ENCODE peak calls at places on chromosomes 16 and 17, in eight cellular contexts. M is retina; U is NCI-H748 treated with DMSO at 0.1 percent for 48 hours; S is skeletal muscle cell; L is cardiac fibroblast; D is bronchial epithelial cell; Z is activated CD4-positive, alpha-beta T cell treated with anti-CD3 and anti-CD28 coated beads, Interleukin-2, amount 50 U/mL, for 1 hour; N is tibial artery. T is an unnamed sample.

GRCh38 chr16:2213817-2214720 is 571 bp downstream of the PGP start:
- DNase-seq in Z (no peak), N (no peak), M (peak), S (no peak), U (no peak), D (no peak), L (no peak), T (no peak)

GRCh38 chr16:86083382-86084002 is 184.5 kb downstream of the IRF8 start:
- DNase-seq in N (no peak), L (no peak), D (no peak), Z (no peak), S (no peak), M (no peak), U (no peak), T (no peak)

GRCh38 chr16:63613701-63614100 is 1508.2 kb downstream of the CDH11 start:
- DNase-seq in N (no peak), Z (no peak), L (peak), M (no peak), D (peak), U (no peak), S (no peak), T (no peak)

GRCh38 chr16:8760021-8760420 is 37.4 kb downstream of the TMEM186 start:
- DNase-seq in D (no peak), U (no peak), M (no peak), N (no peak), Z (no peak), S (no peak), L (no peak), T (no peak)

GRCh38 chr17:65638221-65638940 is 76.9 kb upstream of the AXIN2 start:
- DNase-seq in M (no peak), N (no peak), D (no peak), U (no peak), S (no peak), L (peak), Z (no peak), T (no peak)

GRCh38 chr17:41592601-41593305 is 6.1 kb upstream of the KRT14 start:
- DNase-seq in M (no peak), N (no peak), Z (no peak), U (no peak), D (peak), S (no peak), L (no peak), T (no peak)

GRCh38 chr17:8742828-8743227 is 1.8 kb downstream of the CCDC42 start:
- DNase-seq in N (no peak), S (no peak), M (no peak), D (no peak), U (no peak), Z (no peak), L (no peak), T (no peak)

GRCh38 chr16:67917852-67918236 is 13.8 kb downstream of the CTRL start:
- DNase-seq in S (peak), Z (no peak), N (no peak), U (no peak), M (no peak), L (peak), D (peak), T (no peak)

GRCh38 chr17:5832886-5833285 is 237.3 kb upstream of the WSCD1 start:
- DNase-seq in Z (no peak), U (peak), S (peak), L (peak), M (no peak), N (no peak), D (peak), T (peak)

GRCh38 chr16:13633381-13633861 is 286.5 kb upstream of the ERCC4 start:
- DNase-seq in N (no peak), S (no peak), M (no peak), Z (no peak), U (no peak), L (no peak), D (no peak), T (no peak)

GRCh38 chr17:77400445-77400870 is 259.7 kb downstream of the SEC14L1 start:
- DNase-seq in M (peak), N (no peak), S (no peak), U (no peak), L (no peak), Z (peak), D (no peak), T (no peak)

GRCh38 chr17:50279181-50279526 is 4.9 kb downstream of the TMEM92 start:
- DNase-seq in Z (no peak), U (no peak), L (peak), S (no peak), M (no peak), D (peak), N (no peak), T (peak)

GRCh38 chr16:26721290-26721689 is 345.4 kb upstream of the C16orf82 start:
- DNase-seq in U (no peak), M (no peak), L (no peak), S (no peak), Z (no peak), N (no peak), D (no peak), T (no peak)

GRCh38 chr16:80997139-80997798 is 9.4 kb downstream of the CMC2 start:
- DNase-seq in M (no peak), N (no peak), U (no peak), S (no peak), D (peak), L (peak), Z (no peak), T (no peak)

GRCh38 chr17:76631821-76632565 is 11.6 kb downstream of the ST6GALNAC1 start:
- DNase-seq in S (no peak), M (no peak), D (peak), N (no peak), L (no peak), Z (no peak), U (no peak), T (peak)

GRCh38 chr17:28145348-28145747 is 102.9 kb downstream of the NLK start:
- DNase-seq in U (no peak), M (no peak), N (no peak), L (peak), S (no peak), Z (no peak), D (no peak), T (no peak)

GRCh38 chr16:20348365-20349185 is 3.9 kb downstream of the UMOD start:
- DNase-seq in L (no peak), S (no peak), N (no peak), U (peak), M (peak), Z (no peak), D (no peak), T (no peak)

GRCh38 chr16:58492735-58493134 is 7.2 kb upstream of the NDRG4 start:
- DNase-seq in L (no peak), D (no peak), U (no peak), Z (no peak), S (no peak), N (no peak), M (peak), T (no peak)

GRCh38 chr16:17162560-17162959 is 308.2 kb downstream of the XYLT1 start:
- DNase-seq in Z (no peak), S (no peak), M (no peak), U (no peak), L (no peak), D (no peak), N (no peak), T (no peak)

GRCh38 chr17:2034157-2034556 is 4.2 kb downstream of the DPH1 start:
- DNase-seq in N (no peak), S (no peak), L (no peak), M (no peak), U (no peak), D (no peak), Z (no peak), T (no peak)

GRCh38 chr17:75455896-75456416 is 479 bp upstream of the TMEM94 start:
- DNase-seq in N (peak), U (no peak), S (no peak), Z (no peak), D (no peak), M (no peak), L (no peak), T (no peak)

GRCh38 chr17:39769974-39770587 is 32.3 kb downstream of the GRB7 start:
- DNase-seq in L (peak), M (no peak), N (no peak), D (peak), Z (peak), U (peak), S (no peak), T (peak)

GRCh38 chr17:78674156-78674555 is 97.0 kb upstream of the DNAH17 start:
- DNase-seq in L (no peak), U (no peak), M (no peak), Z (no peak), S (no peak), D (no peak), N (no peak), T (no peak)

GRCh38 chr16:1019234-1019933 is 37.8 kb downstream of the SOX8 start:
- DNase-seq in M (peak), U (no peak), N (no peak), Z (no peak), S (no peak), D (no peak), L (peak), T (no peak)

GRCh38 chr17:71335212-71335611 is 785.6 kb upstream of the SOX9 start:
- DNase-seq in M (no peak), U (no peak), Z (no peak), S (no peak), L (no peak), N (no peak), D (peak), T (no peak)

GRCh38 chr16:81595676-81596292 is 151.2 kb downstream of the CMIP start:
- DNase-seq in D (peak), S (no peak), U (no peak), M (no peak), N (no peak), Z (no peak), L (peak), T (no peak)

GRCh38 chr16:90020838-90021382 is 1.7 kb upstream of the DBNDD1 start:
- DNase-seq in N (no peak), Z (no peak), U (no peak), M (no peak), D (no peak), L (peak), S (peak), T (peak)

GRCh38 chr17:6526362-6527152 is 29.8 kb downstream of the PITPNM3 start:
- DNase-seq in U (no peak), D (no peak), Z (no peak), M (no peak), N (no peak), L (peak), S (no peak), T (no peak)

GRCh38 chr16:71337631-71338030 is 20.9 kb upstream of the CALB2 start:
- DNase-seq in U (no peak), D (peak), Z (no peak), M (no peak), N (no peak), L (no peak), S (no peak), T (no peak)

GRCh38 chr17:19554393-19554792 is 20.7 kb downstream of the SLC47A1 start:
- DNase-seq in D (no peak), M (no peak), N (no peak), L (peak), U (no peak), Z (no peak), S (no peak), T (no peak)

GRCh38 chr17:56943505-56944125 is 17.2 kb downstream of the COIL start:
- DNase-seq in Z (no peak), D (no peak), U (no peak), N (no peak), L (peak), M (no peak), S (no peak), T (no peak)